ENCODE peak calls at places on chromosomes 6 and 20, in ten cellular contexts. One of them, this sample, is unnamed.

GRCh38 chr20:38129893-38130609 is 35.0 kb downstream of the TGM2 start:
- DNase-seq in lower leg skin: peak; percentile 49
- DNase-seq in neuronal stem cell: no peak
- DNase-seq in upper lobe of right lung: peak; percentile 48
- DNase-seq in prostate gland: no peak
- DNase-seq in small intestine: no peak
- DNase-seq in thyroid gland: no peak
- DNase-seq in GM06990: no peak
- DNase-seq in colonic mucosa: no peak
- DNase-seq in A549: no peak
- DNase-seq in this sample: no peak

GRCh38 chr20:40323411-40323810 is 365.6 kb downstream of the MAFB start:
- DNase-seq in prostate gland: no peak
- DNase-seq in lower leg skin: no peak
- DNase-seq in A549: no peak
- DNase-seq in GM06990: no peak
- DNase-seq in colonic mucosa: no peak
- DNase-seq in thyroid gland: no peak
- DNase-seq in upper lobe of right lung: no peak
- DNase-seq in neuronal stem cell: no peak
- DNase-seq in small intestine: no peak
- DNase-seq in this sample: no peak

GRCh38 chr6:64034840-64035656 is 399.4 kb downstream of the PHF3 start:
- DNase-seq in prostate gland: no peak
- DNase-seq in lower leg skin: no peak
- DNase-seq in neuronal stem cell: no peak
- DNase-seq in upper lobe of right lung: no peak
- DNase-seq in thyroid gland: no peak
- DNase-seq in small intestine: no peak
- DNase-seq in A549: no peak
- DNase-seq in colonic mucosa: no peak
- DNase-seq in GM06990: no peak
- DNase-seq in this sample: no peak

GRCh38 chr6:43125119-43125518 is 46.0 kb upstream of the SRF start:
- DNase-seq in neuronal stem cell: no peak
- DNase-seq in GM06990: no peak
- DNase-seq in lower leg skin: no peak
- DNase-seq in colonic mucosa: no peak
- DNase-seq in small intestine: no peak
- DNase-seq in prostate gland: no peak
- DNase-seq in thyroid gland: no peak
- DNase-seq in upper lobe of right lung: no peak
- DNase-seq in A549: no peak
- DNase-seq in this sample: no peak

GRCh38 chr6:87798393-87799278 is 96.6 kb upstream of the AKIRIN2 start:
- DNase-seq in upper lobe of right lung: no peak
- DNase-seq in GM06990: no peak
- DNase-seq in neuronal stem cell: no peak
- DNase-seq in A549: no peak
- DNase-seq in thyroid gland: peak; percentile 61
- DNase-seq in lower leg skin: no peak
- DNase-seq in prostate gland: no peak
- DNase-seq in small intestine: peak; percentile 55
- DNase-seq in colonic mucosa: no peak
- DNase-seq in this sample: no peak

GRCh38 chr20:23540624-23541023 is 27.7 kb downstream of the CST9L start:
- DNase-seq in GM06990: no peak
- DNase-seq in small intestine: no peak
- DNase-seq in neuronal stem cell: no peak
- DNase-seq in upper lobe of right lung: no peak
- DNase-seq in colonic mucosa: no peak
- DNase-seq in prostate gland: no peak
- DNase-seq in A549: no peak
- DNase-seq in lower leg skin: peak; percentile 49
- DNase-seq in thyroid gland: no peak
- DNase-seq in this sample: no peak

GRCh38 chr6:8065519-8065911 is 1.3 kb upstream of the BLOC1S5 start:
- DNase-seq in prostate gland: no peak
- DNase-seq in lower leg skin: no peak
- DNase-seq in A549: no peak
- DNase-seq in GM06990: peak; percentile 63
- DNase-seq in colonic mucosa: peak; percentile 18
- DNase-seq in neuronal stem cell: no peak
- DNase-seq in upper lobe of right lung: no peak
- DNase-seq in small intestine: no peak
- DNase-seq in thyroid gland: no peak
- DNase-seq in this sample: no peak

GRCh38 chr20:12166053-12166717 is 248.5 kb downstream of the BTBD3 start:
- DNase-seq in colonic mucosa: peak; percentile 33
- DNase-seq in prostate gland: no peak
- DNase-seq in GM06990: no peak
- DNase-seq in small intestine: peak; percentile 6
- DNase-seq in A549: no peak
- DNase-seq in neuronal stem cell: no peak
- DNase-seq in lower leg skin: no peak
- DNase-seq in thyroid gland: no peak
- DNase-seq in upper lobe of right lung: no peak
- DNase-seq in this sample: no peak

GRCh38 chr6:51855310-51856082 is 231.9 kb downstream of the PKHD1 start:
- DNase-seq in A549: peak; percentile 8
- DNase-seq in GM06990: peak; percentile 33
- DNase-seq in neuronal stem cell: peak; percentile 67
- DNase-seq in prostate gland: peak; percentile 36
- DNase-seq in lower leg skin: no peak
- DNase-seq in thyroid gland: no peak
- DNase-seq in upper lobe of right lung: no peak
- DNase-seq in colonic mucosa: peak; percentile 30
- DNase-seq in small intestine: peak; percentile 76
- DNase-seq in this sample: peak; percentile 77

GRCh38 chr6:37209461-37210205 is 39.7 kb downstream of the PIM1 start:
- DNase-seq in thyroid gland: no peak
- DNase-seq in GM06990: no peak
- DNase-seq in lower leg skin: peak; percentile 67
- DNase-seq in colonic mucosa: no peak
- DNase-seq in neuronal stem cell: no peak
- DNase-seq in small intestine: no peak
- DNase-seq in upper lobe of right lung: no peak
- DNase-seq in A549: no peak
- DNase-seq in prostate gland: no peak
- DNase-seq in this sample: no peak

GRCh38 chr20:1566701-1567100 is 9.2 kb upstream of the SIRPD start:
- DNase-seq in lower leg skin: no peak
- DNase-seq in neuronal stem cell: no peak
- DNase-seq in colonic mucosa: no peak
- DNase-seq in thyroid gland: no peak
- DNase-seq in upper lobe of right lung: no peak
- DNase-seq in prostate gland: no peak
- DNase-seq in GM06990: no peak
- DNase-seq in small intestine: no peak
- DNase-seq in A549: no peak
- DNase-seq in this sample: no peak

GRCh38 chr6:109239918-109240321 is 142.3 kb downstream of the CD164 start:
- DNase-seq in A549: no peak
- DNase-seq in small intestine: no peak
- DNase-seq in colonic mucosa: no peak
- DNase-seq in upper lobe of right lung: no peak
- DNase-seq in lower leg skin: no peak
- DNase-seq in thyroid gland: peak; percentile 52
- DNase-seq in prostate gland: no peak
- DNase-seq in neuronal stem cell: no peak
- DNase-seq in GM06990: no peak
- DNase-seq in this sample: no peak

GRCh38 chr6:33383427-33384185 is 8.0 kb upstream of the KIFC1 start:
- DNase-seq in thyroid gland: peak; percentile 59
- DNase-seq in lower leg skin: no peak
- DNase-seq in upper lobe of right lung: no peak
- DNase-seq in GM06990: no peak
- DNase-seq in small intestine: no peak
- DNase-seq in colonic mucosa: no peak
- DNase-seq in prostate gland: no peak
- DNase-seq in neuronal stem cell: no peak
- DNase-seq in A549: no peak
- DNase-seq in this sample: no peak

GRCh38 chr20:36925234-36925633 is 26.3 kb downstream of the SAMHD1 start:
- DNase-seq in lower leg skin: no peak
- DNase-seq in colonic mucosa: no peak
- DNase-seq in neuronal stem cell: no peak
- DNase-seq in small intestine: no peak
- DNase-seq in thyroid gland: no peak
- DNase-seq in upper lobe of right lung: no peak
- DNase-seq in prostate gland: no peak
- DNase-seq in A549: no peak
- DNase-seq in GM06990: no peak
- DNase-seq in this sample: no peak
- H3K4me3 ChIP-seq in lower leg skin: no peak overlapping the region
- H3K4me3 ChIP-seq in colonic mucosa: no peak overlapping the region
- H3K4me3 ChIP-seq in neuronal stem cell: no peak overlapping the region
- H3K4me3 ChIP-seq in small intestine: no peak overlapping the region
- H3K4me3 ChIP-seq in thyroid gland: no peak overlapping the region
- H3K4me3 ChIP-seq in upper lobe of right lung: no peak overlapping the region
- H3K4me3 ChIP-seq in prostate gland: no peak overlapping the region
- H3K4me3 ChIP-seq in A549: no peak overlapping the region
- H3K4me3 ChIP-seq in GM06990: no peak overlapping the region
- H3K4me3 ChIP-seq in this sample: no peak overlapping the region

GRCh38 chr20:36929290-36929689 is 22.2 kb downstream of the SAMHD1 start:
- DNase-seq in colonic mucosa: no peak
- DNase-seq in upper lobe of right lung: no peak
- DNase-seq in prostate gland: no peak
- DNase-seq in neuronal stem cell: no peak
- DNase-seq in small intestine: no peak
- DNase-seq in A549: no peak
- DNase-seq in lower leg skin: peak; percentile 25
- DNase-seq in GM06990: no peak
- DNase-seq in thyroid gland: no peak
- DNase-seq in this sample: no peak
- H3K4me3 ChIP-seq in colonic mucosa: no peak overlapping the region
- H3K4me3 ChIP-seq in upper lobe of right lung: no peak overlapping the region
- H3K4me3 ChIP-seq in prostate gland: no peak overlapping the region
- H3K4me3 ChIP-seq in neuronal stem cell: no peak overlapping the region
- H3K4me3 ChIP-seq in small intestine: no peak overlapping the region
- H3K4me3 ChIP-seq in A549: no peak overlapping the region
- H3K4me3 ChIP-seq in lower leg skin: no peak overlapping the region
- H3K4me3 ChIP-seq in GM06990: no peak overlapping the region
- H3K4me3 ChIP-seq in thyroid gland: no peak overlapping the region
- H3K4me3 ChIP-seq in this sample: no peak overlapping the region

DNA sequence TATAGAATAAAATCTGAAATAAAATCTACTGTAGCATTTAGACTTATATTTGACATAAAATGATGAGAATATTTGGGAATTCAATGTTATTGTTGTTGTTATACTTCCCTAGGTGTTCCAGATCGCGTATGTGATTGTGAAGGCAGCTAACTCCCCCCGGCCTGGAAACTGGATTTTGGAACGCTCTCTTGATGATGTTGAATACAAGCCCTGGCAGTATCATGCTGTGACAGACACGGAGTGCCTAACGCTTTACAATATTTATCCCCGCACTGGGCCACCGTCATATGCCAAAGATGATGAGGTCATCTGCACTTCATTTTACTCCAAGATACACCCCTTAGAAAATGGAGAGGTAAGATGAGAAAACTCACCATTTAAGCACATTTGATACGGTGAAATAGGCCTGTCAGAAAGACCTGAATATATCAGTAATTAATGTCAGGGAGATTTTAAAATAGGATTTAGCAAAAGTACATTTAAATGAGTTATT is 215.2 kb downstream of the LAMA2 start:
- DNase-seq in neuronal stem cell: no peak
- DNase-seq in A549: no peak
- DNase-seq in thyroid gland: no peak
- DNase-seq in upper lobe of right lung: no peak
- DNase-seq in lower leg skin: no peak
- DNase-seq in GM06990: no peak
- DNase-seq in small intestine: no peak
- DNase-seq in colonic mucosa: no peak
- DNase-seq in prostate gland: no peak
- DNase-seq in this sample: no peak
- H3K4me3 ChIP-seq in neuronal stem cell: no peak overlapping the region
- H3K4me3 ChIP-seq in A549: no peak overlapping the region
- H3K4me3 ChIP-seq in thyroid gland: no peak overlapping the region
- H3K4me3 ChIP-seq in upper lobe of right lung: no peak overlapping the region
- H3K4me3 ChIP-seq in lower leg skin: no peak overlapping the region
- H3K4me3 ChIP-seq in GM06990: no peak overlapping the region
- H3K4me3 ChIP-seq in small intestine: no peak overlapping the region
- H3K4me3 ChIP-seq in colonic mucosa: no peak overlapping the region
- H3K4me3 ChIP-seq in prostate gland: no peak overlapping the region
- H3K4me3 ChIP-seq in this sample: no peak overlapping the region

GRCh38 chr20:29873946-29874345 is 1383.5 kb upstream of the DEFB115 start:
- DNase-seq in A549: no peak
- DNase-seq in GM06990: peak; percentile 57
- DNase-seq in upper lobe of right lung: peak; percentile 84
- DNase-seq in thyroid gland: peak; percentile 21
- DNase-seq in small intestine: no peak
- DNase-seq in prostate gland: no peak
- DNase-seq in colonic mucosa: no peak
- DNase-seq in neuronal stem cell: peak; percentile 58
- DNase-seq in lower leg skin: peak; percentile 93
- DNase-seq in this sample: peak; percentile 22
- H3K4me3 ChIP-seq in A549: no peak overlapping the region
- H3K4me3 ChIP-seq in GM06990: peak overlapping the region; percentile 61
- H3K4me3 ChIP-seq in upper lobe of right lung: no peak overlapping the region
- H3K4me3 ChIP-seq in thyroid gland: no peak overlapping the region
- H3K4me3 ChIP-seq in small intestine: peak overlapping the region; percentile 24
- H3K4me3 ChIP-seq in prostate gland: no peak overlapping the region
- H3K4me3 ChIP-seq in colonic mucosa: no peak overlapping the region
- H3K4me3 ChIP-seq in neuronal stem cell: peak overlapping the region; percentile 45
- H3K4me3 ChIP-seq in lower leg skin: no peak overlapping the region
- H3K4me3 ChIP-seq in this sample: no peak overlapping the region

DNA sequence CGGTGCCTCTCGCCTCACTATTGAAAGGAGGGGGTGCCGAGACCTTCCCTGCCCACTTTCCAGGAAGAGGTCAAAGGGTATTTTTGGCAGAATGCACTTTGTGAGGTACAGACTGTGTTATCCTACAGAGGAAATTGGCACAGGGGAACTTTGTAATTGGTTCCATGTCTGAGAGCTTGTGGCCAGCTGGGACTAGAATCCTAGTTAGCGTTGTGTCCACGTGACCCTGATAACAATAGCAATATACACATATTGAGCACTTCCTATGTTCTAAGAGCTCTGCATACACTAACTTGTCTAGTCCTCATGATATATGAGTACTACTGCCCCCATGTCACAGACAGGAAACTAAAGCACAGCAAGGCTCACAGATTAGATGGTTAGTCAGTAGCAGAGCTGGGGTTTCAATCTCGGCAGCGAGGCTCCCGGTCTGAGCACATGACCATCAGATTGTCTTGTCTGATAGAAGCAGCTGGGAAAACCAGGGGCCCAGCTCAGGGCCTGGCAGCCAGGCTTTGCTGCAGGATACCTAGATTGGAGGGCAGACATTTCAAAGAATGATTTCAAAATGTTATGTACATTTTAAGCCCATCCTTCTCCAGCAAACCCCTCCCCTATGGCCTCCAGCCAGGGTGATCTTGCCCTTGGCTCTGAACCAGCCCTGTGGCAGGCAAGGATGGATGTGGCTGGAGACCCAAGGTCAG is 1.4 kb downstream of the MAPK13 start:
- DNase-seq in upper lobe of right lung: peak; percentile 75
- DNase-seq in neuronal stem cell: no peak
- DNase-seq in colonic mucosa: peak; percentile 84
- DNase-seq in A549: no peak
- DNase-seq in lower leg skin: peak; percentile 87
- DNase-seq in prostate gland: no peak
- DNase-seq in small intestine: peak; percentile 97
- DNase-seq in thyroid gland: peak; percentile 57
- DNase-seq in GM06990: peak; percentile 81
- DNase-seq in this sample: no peak
- H3K4me3 ChIP-seq in upper lobe of right lung: peak overlapping the region; percentile 59
- H3K4me3 ChIP-seq in neuronal stem cell: no peak overlapping the region
- H3K4me3 ChIP-seq in colonic mucosa: peak overlapping the region; percentile 62
- H3K4me3 ChIP-seq in A549: no peak overlapping the region
- H3K4me3 ChIP-seq in lower leg skin: no peak overlapping the region
- H3K4me3 ChIP-seq in prostate gland: peak overlapping the region; percentile 41
- H3K4me3 ChIP-seq in small intestine: peak overlapping the region; percentile 47
- H3K4me3 ChIP-seq in thyroid gland: peak overlapping the region; percentile 38
- H3K4me3 ChIP-seq in GM06990: peak overlapping the region; percentile 30
- H3K4me3 ChIP-seq in this sample: no peak overlapping the region